ENCODE peak calls at places on chromosomes 13 and 19, in seven cellular contexts. O is activated naive CD4-positive, alpha-beta T cell treated with anti-CD3 and anti-CD28 coated beads, Interleukin-2, amount 50 U/mL, for 72 hours; P is omental fat pad; E is activated CD8-positive, alpha-beta memory T cell treated with anti-CD3 and anti-CD28 coated beads, Interleukin-2, amount 10 ng/mL, durations not matched to agents 7 days and 5 days; B is CD8-positive, alpha-beta T cell; J is Panc1; X is Right ventricle myocardium inferior. K is an unnamed sample.

GRCh38 chr13:111047326-111047725 is 67.8 kb upstream of the ARHGEF7 start:
- ATAC-seq in B (no peak), P (no peak), E (no peak), O (no peak), J (no peak), X (no peak), K (no peak)

GRCh38 chr13:99380921-99381645 is 73.9 kb upstream of the GPR183 start:
- ATAC-seq in X (peak; percentile 69), B (peak; percentile 50), P (no peak), O (peak; percentile 86), E (peak; percentile 86), J (no peak), K (no peak)

GRCh38 chr19:10113964-10114650 is 2.6 kb downstream of the P2RY11 start:
- ATAC-seq in J (peak; percentile 5), X (no peak), P (no peak), O (no peak), E (no peak), B (no peak), K (peak; percentile 41)

GRCh38 chr13:114065926-114066774 is 66.3 kb downstream of the RASA3 start:
- ATAC-seq in J (peak; percentile 6), O (no peak), P (no peak), E (peak; percentile 16), X (no peak), B (peak; percentile 25), K (no peak)

GRCh38 chr19:1910169-1910568 is 5.0 kb downstream of the ADAT3 start:
- ATAC-seq in P (no peak), O (no peak), E (no peak), J (no peak), B (no peak), X (no peak), K (no peak)

GRCh38 chr13:112073245-112074138 is 6.5 kb downstream of the SOX1 start:
- ATAC-seq in P (no peak), E (no peak), B (no peak), O (no peak), X (no peak), J (no peak), K (no peak)

GRCh38 chr19:45901432-45901903 is 945 bp downstream of the MYPOP start:
- ATAC-seq in B (no peak), P (no peak), O (peak; percentile 12), X (no peak), E (no peak), J (no peak), K (peak; percentile 11)

GRCh38 chr19:52941941-52942370 is 18.7 kb upstream of the ZNF888 start:
- ATAC-seq in X (peak; percentile 45), O (peak; percentile 30), J (peak; percentile 38), P (peak; percentile 38), E (peak; percentile 34), B (peak; percentile 30), K (peak; percentile 43)

GRCh38 chr13:112443191-112444000 is 67.2 kb downstream of the SPACA7 start:
- ATAC-seq in E (peak; percentile 36), J (peak; percentile 67), P (no peak), X (no peak), B (no peak), O (no peak), K (no peak)

GRCh38 chr13:60078226-60078625 is 85.5 kb downstream of the DIAPH3 start:
- ATAC-seq in J (no peak), X (no peak), P (no peak), E (no peak), O (no peak), B (no peak), K (no peak)

GRCh38 chr13:40585911-40586471 is 80.5 kb downstream of the FOXO1 start:
- ATAC-seq in B (no peak), X (no peak), O (peak; percentile 53), J (no peak), P (no peak), E (no peak), K (no peak)

GRCh38 chr19:18500820-18501219 is 21.1 kb downstream of the ELL start:
- ATAC-seq in J (no peak), B (no peak), X (peak; percentile 57), P (no peak), E (no peak), O (no peak), K (no peak)

GRCh38 chr13:91358384-91358776 is 10.9 kb downstream of the MIR17HG start:
- ATAC-seq in O (no peak), J (no peak), B (no peak), E (no peak), P (no peak), X (no peak), K (no peak)